ENCODE peak calls at places on chromosomes 16 and 17, in seven cellular contexts. J, X, T, M, U, L and R are unnamed samples.

GRCh38 chr17:27459433-27459832 is 3.2 kb downstream of the KSR1 start:
- DNase-seq in X (no peak), U (no peak), L (no peak), T (no peak), M (no peak), J (no peak), R (no peak)

GRCh38 chr16:79132745-79133144 is 467.8 kb downstream of the MAF start:
- DNase-seq in J (no peak), L (no peak), U (no peak), T (no peak), X (no peak), M (no peak), R (no peak)

GRCh38 chr17:17926840-17927449 is 45.3 kb downstream of the TOM1L2 start:
- DNase-seq in X (no peak), T (no peak), L (no peak), M (no peak), J (no peak), U (no peak), R (no peak)

GRCh38 chr16:74667215-74667765 is 613 bp upstream of the RFWD3 start:
- DNase-seq in X (no peak), M (peak; percentile 71), L (no peak), J (no peak), T (peak; percentile 57), U (peak; percentile 65), R (peak; percentile 42)

GRCh38 chr16:85570735-85571562 is 42.2 kb upstream of the GSE1 start:
- DNase-seq in J (peak; percentile 3), L (no peak), X (peak; percentile 43), U (no peak), T (no peak), M (no peak), R (no peak)

GRCh38 chr16:85002099-85002541 is 9.2 kb downstream of the ZDHHC7 start:
- DNase-seq in J (no peak), T (no peak), L (no peak), X (no peak), U (no peak), M (no peak), R (peak; percentile 42)

GRCh38 chr16:22318690-22319358 is 21.6 kb downstream of the POLR3E start:
- DNase-seq in L (no peak), X (peak; percentile 52), M (no peak), J (peak; percentile 52), U (no peak), T (peak; percentile 54), R (no peak)

GRCh38 chr17:64130559-64131001 is 636 bp upstream of the ERN1 start:
- DNase-seq in J (peak; percentile 49), X (no peak), M (no peak), L (no peak), U (peak; percentile 79), T (peak; percentile 66), R (peak; percentile 59)

GRCh38 chr16:1290860-1291575 is 18.4 kb upstream of the UBE2I start:
- DNase-seq in X (no peak), U (no peak), J (no peak), M (no peak), L (no peak), T (no peak), R (peak; percentile 42)

GRCh38 chr17:74008196-74008595 is 195.3 kb upstream of the RPL38 start:
- DNase-seq in L (no peak), U (no peak), T (peak; percentile 11), J (peak; percentile 36), X (no peak), M (no peak), R (no peak)

GRCh38 chr16:76235426-76235825 is 41.8 kb upstream of the CNTNAP4 start:
- DNase-seq in L (no peak), T (no peak), U (no peak), M (no peak), X (no peak), J (no peak), R (peak; percentile 25)
- H3K4me3 ChIP-seq in L (no peak overlapping the region), T (no peak overlapping the region), U (no peak overlapping the region), M (no peak overlapping the region), X (no peak overlapping the region), J (no peak overlapping the region), R (no peak overlapping the region)

GRCh38 chr17:80187493-80187892 is 17.7 kb downstream of the CARD14 start:
- DNase-seq in J (peak; percentile 73), U (no peak), T (peak; percentile 77), L (no peak), M (no peak), X (no peak), R (peak; percentile 69)
- H3K4me3 ChIP-seq in J (peak overlapping the region; percentile 66), U (no peak overlapping the region), T (peak overlapping the region; percentile 84), L (peak overlapping the region; percentile 3), M (no peak overlapping the region), X (no peak overlapping the region), R (no peak overlapping the region)

DNA sequence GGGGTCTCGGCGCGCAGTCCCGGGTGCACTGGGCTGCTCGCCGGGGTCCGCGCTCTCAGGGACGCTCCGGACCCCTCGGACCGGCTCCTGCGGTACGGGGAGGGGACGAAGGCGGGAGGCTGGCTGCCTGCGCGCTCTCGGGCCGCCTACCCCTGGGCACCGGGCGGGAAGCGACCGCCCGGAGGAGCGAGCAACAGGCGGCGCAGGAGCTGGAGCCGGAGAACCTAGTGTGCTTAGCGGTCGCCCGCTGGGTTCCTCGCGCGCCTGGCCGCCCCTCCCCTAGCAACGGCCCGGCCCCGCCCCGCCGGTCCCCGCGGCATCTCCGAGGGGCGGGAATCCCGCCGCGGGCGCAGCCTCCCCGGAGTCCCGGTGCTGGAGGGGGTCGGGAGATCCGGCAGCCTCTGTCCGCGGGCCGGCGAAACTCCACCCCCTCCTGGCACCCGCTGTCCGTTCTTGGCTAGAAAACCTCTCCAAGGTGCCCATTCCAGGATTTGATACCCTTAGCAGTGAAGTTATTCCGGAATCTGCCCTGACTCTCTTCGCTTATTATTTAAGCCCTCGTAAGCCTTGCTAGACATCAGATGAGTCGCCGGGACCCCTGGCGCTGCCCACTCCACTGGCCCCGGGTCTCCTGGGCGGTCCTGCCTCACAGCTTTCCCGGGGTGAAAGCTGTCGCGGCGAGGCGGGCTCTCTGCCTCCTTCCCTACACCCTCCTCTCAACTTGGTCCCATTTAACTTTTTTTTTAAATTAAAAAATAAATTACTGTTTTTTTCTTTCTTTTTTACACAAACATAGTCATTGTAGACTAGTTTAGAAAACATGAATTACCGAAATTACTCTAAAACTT is at the start of gene RPRML:
- DNase-seq in T (peak; percentile 47), J (peak; percentile 35), X (peak; percentile 7), U (no peak), M (peak; percentile 61), L (no peak), R (no peak)
- H3K4me3 ChIP-seq in T (peak within 1 kb of the TSS; percentile 62), J (peak within 1 kb of the TSS; percentile 70), X (peak within 1 kb of the TSS; percentile 54), U (peak within 1 kb of the TSS; percentile 72), M (peak within 1 kb of the TSS; percentile 46), L (peak within 1 kb of the TSS; percentile 43), R (no peak within 1 kb of the TSS)

DNA sequence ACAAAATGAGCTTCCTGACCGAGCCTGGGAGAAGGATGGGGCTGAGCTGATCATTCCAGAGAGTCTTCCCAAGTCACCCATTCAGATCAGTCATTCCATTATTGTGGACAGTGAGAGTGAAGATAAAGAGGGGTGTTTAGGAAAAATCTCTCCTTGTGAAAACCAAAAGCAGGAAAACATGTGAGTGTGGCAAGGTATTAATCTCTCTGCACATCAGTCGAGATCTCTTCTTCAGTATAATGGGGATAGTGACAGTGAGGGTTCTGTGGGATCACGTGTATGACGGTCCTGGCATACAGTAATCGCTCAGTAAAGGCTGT is 35.4 kb downstream of the CHD9 start:
- DNase-seq in U (no peak), T (no peak), M (no peak), J (no peak), L (no peak), X (no peak), R (no peak)
- H3K4me3 ChIP-seq in U (no peak overlapping the region), T (peak overlapping the region; percentile 59), M (no peak overlapping the region), J (no peak overlapping the region), L (peak overlapping the region; percentile 29), X (no peak overlapping the region), R (no peak overlapping the region)